ENCODE peak calls at places on chromosomes 5 and 9, in six cellular contexts. W is HCT116, H is K562, F is HepG2, J is SK-N-SH, R is GM12878. L is an unnamed sample.

GRCh38 chr9:79868532-79869189 is 296.9 kb downstream of the TLE4 start:
- DNase-seq in W (no peak), H (no peak), F (no peak), J (no peak), R (no peak), L (no peak)

GRCh38 chr5:145867806-145868205 is 5.0 kb downstream of the GRXCR2 start:
- DNase-seq in W (no peak), H (no peak), F (no peak), J (no peak), R (no peak), L (no peak)

GRCh38 chr5:112668016-112668415 is 69.7 kb upstream of the APC start:
- DNase-seq in W (no peak), H (no peak), F (no peak), J (no peak), R (no peak), L (peak)

GRCh38 chr9:125706661-125707539 is at the start of gene MAPKAP1:
- DNase-seq in W (peak), H (peak), F (peak), J (peak), R (peak), L (peak)

GRCh38 chr9:98226968-98227367 is 28.5 kb downstream of the TBC1D2 start:
- DNase-seq in W (no peak), H (no peak), F (no peak), J (no peak), R (no peak), L (no peak)

GRCh38 chr5:10857333-10857723 is 96.3 kb upstream of the DAP start:
- DNase-seq in W (no peak), H (no peak), F (no peak), J (no peak), R (no peak), L (no peak)

GRCh38 chr9:132673355-132673754 is 3.1 kb downstream of the GTF3C4 start:
- DNase-seq in W (no peak), H (peak), F (peak), J (peak), R (no peak), L (no peak)

GRCh38 chr9:135916998-135917397 is 9.7 kb upstream of the CAMSAP1 start:
- DNase-seq in W (no peak), H (no peak), F (no peak), J (no peak), R (no peak), L (no peak)

GRCh38 chr5:38648703-38649291 is 92.4 kb upstream of the LIFR start:
- DNase-seq in W (no peak), H (no peak), F (no peak), J (no peak), R (no peak), L (no peak)

GRCh38 chr5:151741678-151742423 is 16.6 kb downstream of the ATOX1 start:
- DNase-seq in W (no peak), H (no peak), F (no peak), J (no peak), R (no peak), L (peak)

GRCh38 chr5:149605998-149606721 is 24.9 kb downstream of the ARHGEF37 start:
- DNase-seq in W (peak), H (peak), F (no peak), J (no peak), R (peak), L (peak)

GRCh38 chr5:55319481-55319880 is 11.7 kb downstream of the MTREX start:
- DNase-seq in W (no peak), H (no peak), F (no peak), J (no peak), R (no peak), L (no peak)

GRCh38 chr5:141040093-141040762 is 10.9 kb upstream of the PCDHB1 start:
- DNase-seq in W (peak), H (no peak), F (no peak), J (peak), R (no peak), L (peak)

GRCh38 chr9:130766031-130766903 is 68.8 kb upstream of the ABL1 start:
- DNase-seq in W (no peak), H (no peak), F (no peak), J (no peak), R (no peak), L (no peak)

GRCh38 chr5:146306838-146307237 is 31.8 kb upstream of the POU4F3 start:
- DNase-seq in W (no peak), H (no peak), F (no peak), J (no peak), R (no peak), L (no peak)

GRCh38 chr5:81650992-81651391 is 99.9 kb downstream of the SSBP2 start:
- DNase-seq in W (no peak), H (no peak), F (no peak), J (no peak), R (no peak), L (no peak)

GRCh38 chr9:81964216-81965171 is 21.2 kb downstream of the SPATA31D3 start:
- DNase-seq in W (no peak), H (no peak), F (no peak), J (no peak), R (no peak), L (no peak)

GRCh38 chr5:88401671-88402070 is 133.0 kb upstream of the TMEM161B start:
- DNase-seq in W (no peak), H (no peak), F (no peak), J (no peak), R (no peak), L (no peak)

GRCh38 chr9:137269231-137269772 is 8.2 kb upstream of the TOR4A start:
- DNase-seq in W (no peak), H (no peak), F (no peak), J (no peak), R (peak), L (no peak)

GRCh38 chr5:101534486-101535110 is 631.5 kb upstream of the ST8SIA4 start:
- DNase-seq in W (no peak), H (no peak), F (no peak), J (no peak), R (no peak), L (no peak)

GRCh38 chr9:84361645-84362044 is 21.1 kb upstream of the SLC28A3 start:
- DNase-seq in W (no peak), H (no peak), F (no peak), J (no peak), R (no peak), L (no peak)

DNA sequence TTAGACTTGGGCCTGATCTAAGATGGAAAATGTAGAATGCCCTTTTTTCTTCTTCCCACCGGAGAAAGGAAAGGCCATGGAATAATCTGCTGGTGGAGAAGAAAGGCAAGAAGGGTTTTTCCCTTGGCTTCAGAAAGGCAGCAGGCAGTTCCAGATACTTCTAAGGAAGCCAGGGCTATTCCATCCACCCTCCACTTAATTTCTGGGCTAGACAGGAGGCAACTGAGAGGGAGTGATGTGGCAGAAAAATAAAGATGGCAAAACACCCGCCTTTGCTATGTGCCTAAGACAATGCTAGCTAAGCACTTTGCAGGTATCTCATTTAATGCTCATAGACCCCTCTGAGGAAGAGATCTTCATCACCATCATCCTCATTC is 9.9 kb downstream of the MYOZ3 start:
- DNase-seq in W (no peak), H (no peak), F (no peak), J (no peak), R (no peak), L (no peak)
- TF ChIP-seq SIN3A in W (no peak), H (no peak), F (no peak), J (no peak), R (no peak), L (no peak)

GRCh38 chr5:122445070-122445469 is 133.0 kb downstream of the SNCAIP start:
- DNase-seq in W (no peak), H (no peak), F (no peak), J (no peak), R (no peak), L (no peak)
- TF ChIP-seq SIN3A in W (no peak), H (no peak), F (no peak), J (no peak), R (no peak), L (no peak)

GRCh38 chr9:134492281-134492691 is 149.3 kb upstream of the COL5A1 start:
- DNase-seq in W (no peak), H (no peak), F (no peak), J (peak), R (no peak), L (no peak)
- TF ChIP-seq SIN3A in W (no peak), H (no peak), F (no peak), J (no peak), R (no peak), L (no peak)

DNA sequence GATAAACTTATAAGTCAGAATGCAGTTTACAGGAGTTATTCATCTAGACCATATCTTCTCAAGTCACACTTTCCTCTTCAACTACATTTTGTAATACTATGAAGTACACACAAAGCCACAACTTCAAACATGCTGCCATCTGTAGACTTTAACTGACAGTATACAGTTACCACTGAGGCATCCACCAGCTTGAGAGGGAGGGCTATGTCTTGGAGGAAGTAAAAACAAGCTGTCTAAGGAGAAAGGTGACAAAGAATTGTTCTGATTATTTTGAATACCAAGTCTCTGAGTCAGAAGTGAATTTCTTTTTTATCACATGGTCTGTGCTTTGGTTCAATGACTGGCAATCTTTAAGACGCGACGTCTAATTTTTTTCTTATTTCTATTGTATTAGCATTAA is 97.6 kb upstream of the CDH10 start:
- DNase-seq in W (no peak), H (no peak), F (no peak), J (no peak), R (no peak), L (no peak)
- TF ChIP-seq SIN3A in W (no peak), H (no peak), F (no peak), J (no peak), R (no peak), L (no peak)

GRCh38 chr9:3960661-3961144 is 339.2 kb downstream of the GLIS3 start:
- DNase-seq in W (no peak), H (no peak), F (no peak), J (no peak), R (no peak), L (no peak)
- TF ChIP-seq SIN3A in W (no peak), H (no peak), F (no peak), J (no peak), R (no peak), L (no peak)

DNA sequence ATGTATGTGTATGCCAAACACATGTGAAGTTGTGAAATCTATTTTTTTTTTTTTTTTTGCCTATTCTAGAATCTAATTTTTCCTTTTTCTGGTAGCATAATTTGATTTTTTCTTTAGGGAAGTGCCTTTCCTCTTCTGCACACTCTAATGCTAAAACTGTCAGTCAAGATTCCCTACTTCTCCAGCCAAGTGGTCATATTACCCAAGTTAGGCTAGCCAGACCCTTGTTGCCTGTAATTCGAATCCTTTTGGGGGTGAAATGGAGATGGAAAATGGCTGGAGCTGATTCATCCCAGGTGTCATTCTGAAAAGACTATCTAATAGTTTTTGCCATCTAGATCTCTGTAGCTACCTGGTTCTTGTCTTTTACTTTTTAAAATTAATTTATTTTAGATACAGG is 24.8 kb upstream of the UBAP1 start:
- DNase-seq in W (no peak), H (no peak), F (no peak), J (no peak), R (no peak), L (no peak)
- TF ChIP-seq SIN3A in W (no peak), H (no peak), F (no peak), J (no peak), R (no peak), L (no peak)

DNA sequence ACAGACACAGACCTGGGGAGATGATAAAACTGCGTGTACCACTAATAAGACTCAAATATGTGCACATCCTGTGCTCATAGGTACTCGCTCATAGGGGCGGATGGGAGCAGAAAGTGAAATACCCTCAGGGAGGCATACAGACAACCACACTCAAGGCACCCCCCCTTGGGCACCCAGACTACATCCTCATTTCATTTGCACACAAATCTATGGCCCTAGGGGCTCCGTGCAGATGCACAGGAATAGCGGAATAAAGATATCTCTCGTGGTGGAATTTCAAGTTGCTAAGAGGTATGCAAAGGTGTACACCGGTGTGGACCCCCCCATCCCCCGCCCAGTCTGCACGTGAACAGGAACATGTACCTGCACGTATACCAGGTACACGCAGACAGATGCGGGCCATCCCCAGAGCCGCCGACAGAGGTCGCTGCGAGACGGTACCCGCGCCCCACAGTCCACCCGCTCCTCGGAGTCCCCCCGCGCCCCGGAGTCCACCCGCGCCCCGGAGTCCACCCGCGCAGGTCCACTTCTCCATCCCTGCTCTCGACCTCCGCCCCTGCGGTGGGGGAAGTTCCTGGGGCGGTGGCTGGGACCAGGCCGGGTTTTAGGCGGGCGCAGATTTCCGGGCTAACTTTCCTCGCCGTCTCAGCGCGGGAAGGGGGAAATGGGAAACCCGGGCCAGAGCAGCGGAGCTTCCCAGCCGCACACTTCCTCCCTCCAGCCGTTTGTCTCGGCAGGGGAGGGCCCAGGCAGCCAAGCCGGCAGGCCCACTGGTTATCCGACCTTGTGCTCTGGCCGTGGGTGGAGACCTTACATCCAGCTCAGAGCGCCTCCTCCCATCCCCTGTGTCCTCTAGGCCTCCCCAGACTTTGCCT is 1.0 kb upstream of the IL12B start:
- DNase-seq in W (no peak), H (peak), F (no peak), J (peak), R (no peak), L (no peak)
- TF ChIP-seq SIN3A in W (no peak), H (no peak), F (no peak), J (no peak), R (no peak), L (no peak)

DNA sequence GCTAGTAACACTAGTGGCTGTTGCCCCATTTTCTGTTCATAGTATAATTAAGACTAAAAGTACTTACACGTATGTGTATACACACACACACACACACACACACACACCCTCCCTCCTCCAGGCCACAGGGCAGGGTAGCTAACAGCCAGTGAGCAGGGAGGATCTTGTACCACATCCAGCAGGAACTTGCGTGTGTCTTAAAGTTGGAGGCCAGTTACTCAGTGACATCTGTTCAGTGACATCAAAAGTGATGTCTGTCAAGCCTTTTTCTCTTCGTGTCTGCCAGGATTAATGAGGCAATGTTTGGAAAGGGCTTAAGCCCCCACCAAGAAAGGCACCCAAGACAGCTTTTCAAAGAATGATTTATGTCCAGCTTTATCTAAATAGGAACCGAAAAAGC is 149.4 kb upstream of the KLF4 start:
- DNase-seq in W (no peak), H (no peak), F (no peak), J (no peak), R (no peak), L (no peak)
- TF ChIP-seq SIN3A in W (no peak), H (no peak), F (no peak), J (no peak), R (no peak), L (no peak)

GRCh38 chr5:139980765-139981164 is 62.3 kb downstream of the NRG2 start:
- DNase-seq in W (no peak), H (no peak), F (no peak), J (no peak), R (no peak), L (no peak)
- TF ChIP-seq SIN3A in W (no peak), H (no peak), F (no peak), J (no peak), R (no peak), L (no peak)